ENCODE peak calls at places on chromosomes 1 and 21, in four cellular contexts. J is hepatocyte, R is dermis blood vessel endothelial cell, W is NCI-H146. P is an unnamed sample.

GRCh38 chr21:42892582-42892930 is 553 bp upstream of the NDUFV3 start:
- DNase-seq in J (no peak), R (no peak), W (peak), P (no peak)

GRCh38 chr1:219555031-219555667 is 57.8 kb downstream of the ZC3H11B start:
- DNase-seq in J (peak), R (no peak), W (peak), P (no peak)

GRCh38 chr1:225650198-225650597 is 2.7 kb downstream of the ENAH start:
- DNase-seq in J (no peak), R (no peak), W (no peak), P (no peak)

GRCh38 chr1:225651872-225652725 is 824 bp downstream of the ENAH start:
- DNase-seq in J (peak), R (peak), W (peak), P (peak)

GRCh38 chr1:8516278-8516777 is 198.4 kb downstream of the SLC45A1 start:
- DNase-seq in J (no peak), R (no peak), W (no peak), P (no peak)

GRCh38 chr1:23957096-23957495 is 2.5 kb upstream of the PNRC2 start:
- DNase-seq in J (peak), R (no peak), W (no peak), P (peak)

GRCh38 chr21:38995755-38996154 is 187.5 kb downstream of the PSMG1 start:
- DNase-seq in J (no peak), R (no peak), W (peak), P (no peak)

GRCh38 chr1:50774759-50775351 is 185.2 kb downstream of the FAF1 start:
- DNase-seq in J (peak), R (peak), W (peak), P (peak)

GRCh38 chr1:107842241-107842640 is 122.7 kb downstream of the VAV3 start:
- DNase-seq in J (no peak), R (no peak), W (no peak), P (no peak)

GRCh38 chr1:25031966-25032667 is 102.0 kb upstream of the RUNX3 start:
- DNase-seq in J (no peak), R (peak), W (peak), P (peak)

GRCh38 chr1:21397813-21398188 is 42.1 kb upstream of the NBPF3 start:
- DNase-seq in J (no peak), R (peak), W (peak), P (no peak)